ENCODE peak calls at places on chromosomes 3 and 15, in six cellular contexts. P is heart left ventricle, L is H54, B is NB4, K is right lobe of liver, I is sigmoid colon. D is an unnamed sample.

GRCh38 chr15:49247556-49248102 is 77.6 kb downstream of the GALK2 start:
- DNase-seq in P (no peak), L (no peak), B (no peak), K (no peak), I (no peak), D (no peak)

GRCh38 chr3:142270407-142270806 is 45.0 kb upstream of the GK5 start:
- DNase-seq in P (no peak), L (no peak), B (peak), K (no peak), I (no peak), D (peak)

GRCh38 chr3:44323341-44323955 is 15.1 kb upstream of the TCAIM start:
- DNase-seq in P (peak), L (no peak), B (peak), K (peak), I (peak), D (peak)

GRCh38 chr3:126782554-126782953 is 78.5 kb downstream of the CHCHD6 start:
- DNase-seq in P (no peak), L (peak), B (no peak), K (no peak), I (no peak), D (no peak)

GRCh38 chr3:52847241-52847640 is 12.4 kb upstream of the MUSTN1 start:
- DNase-seq in P (no peak), L (no peak), B (no peak), K (peak), I (no peak), D (no peak)

GRCh38 chr3:115595611-115596010 is 27.7 kb upstream of the GAP43 start:
- DNase-seq in P (no peak), L (no peak), B (no peak), K (no peak), I (no peak), D (no peak)

GRCh38 chr3:70805044-70805732 is 492.8 kb upstream of the MDFIC2 start:
- DNase-seq in P (no peak), L (no peak), B (no peak), K (no peak), I (no peak), D (no peak)

GRCh38 chr15:98859149-98859548 is 148.4 kb downstream of the PGPEP1L start:
- DNase-seq in P (no peak), L (no peak), B (no peak), K (no peak), I (no peak), D (no peak)

GRCh38 chr15:99980791-99981190 is 247.6 kb upstream of the LYSMD4 start:
- DNase-seq in P (no peak), L (no peak), B (no peak), K (no peak), I (no peak), D (no peak)
- TF ChIP-seq POLR2A in P (no peak), L (no peak), B (no peak), K (no peak), I (no peak), D (no peak)

DNA sequence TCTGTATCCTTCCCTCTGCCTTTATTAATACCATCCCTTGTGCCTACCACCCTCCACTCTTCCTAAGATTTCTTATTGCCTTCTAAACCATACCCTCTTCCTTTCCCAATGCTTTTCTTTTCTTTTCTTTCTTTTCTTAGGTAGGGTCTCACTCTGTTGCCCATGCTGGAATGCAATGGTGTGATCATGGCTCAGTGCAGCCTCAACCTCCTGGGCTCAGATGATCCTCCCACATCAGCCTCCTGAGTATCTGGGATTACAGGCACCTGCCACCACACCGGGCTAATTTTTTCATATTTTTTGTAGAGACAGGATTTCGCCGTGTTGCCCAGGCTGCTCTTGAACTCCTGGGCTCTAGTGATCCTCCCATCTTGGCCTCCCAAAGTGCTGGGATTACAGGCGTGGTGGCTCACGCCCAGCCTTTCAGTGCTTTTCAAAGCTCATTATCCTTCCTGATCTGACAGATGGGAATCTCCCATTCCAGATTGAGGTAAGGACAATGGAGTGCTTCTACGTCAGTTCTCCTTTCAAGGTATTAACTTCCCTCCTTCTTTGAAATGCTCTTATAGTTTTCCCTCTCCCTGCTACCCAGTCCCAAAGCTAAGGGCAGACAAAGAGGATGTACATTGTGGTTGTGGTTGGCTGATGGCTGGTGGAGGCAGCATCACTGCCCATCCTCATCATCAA is 14.6 kb downstream of the ANXA2 start:
- DNase-seq in P (no peak), L (no peak), B (no peak), K (no peak), I (no peak), D (no peak)
- TF ChIP-seq POLR2A in P (no peak), L (no peak), B (no peak), K (no peak), I (no peak), D (no peak)

GRCh38 chr3:50274371-50275104 is 4.3 kb upstream of the LSMEM2 start:
- DNase-seq in P (peak), L (peak), B (peak), K (peak), I (peak), D (peak)

GRCh38 chr3:50273689-50274065 is 4.7 kb downstream of the SEMA3B start:
- DNase-seq in P (no peak), L (no peak), B (no peak), K (no peak), I (peak), D (no peak)

GRCh38 chr3:50271314-50272072 is 2.5 kb downstream of the SEMA3B start:
- DNase-seq in P (no peak), L (no peak), B (no peak), K (no peak), I (no peak), D (no peak)

GRCh38 chr3:50270841-50271240 is 1.9 kb downstream of the SEMA3B start:
- DNase-seq in P (no peak), L (no peak), B (no peak), K (no peak), I (no peak), D (no peak)

DNA sequence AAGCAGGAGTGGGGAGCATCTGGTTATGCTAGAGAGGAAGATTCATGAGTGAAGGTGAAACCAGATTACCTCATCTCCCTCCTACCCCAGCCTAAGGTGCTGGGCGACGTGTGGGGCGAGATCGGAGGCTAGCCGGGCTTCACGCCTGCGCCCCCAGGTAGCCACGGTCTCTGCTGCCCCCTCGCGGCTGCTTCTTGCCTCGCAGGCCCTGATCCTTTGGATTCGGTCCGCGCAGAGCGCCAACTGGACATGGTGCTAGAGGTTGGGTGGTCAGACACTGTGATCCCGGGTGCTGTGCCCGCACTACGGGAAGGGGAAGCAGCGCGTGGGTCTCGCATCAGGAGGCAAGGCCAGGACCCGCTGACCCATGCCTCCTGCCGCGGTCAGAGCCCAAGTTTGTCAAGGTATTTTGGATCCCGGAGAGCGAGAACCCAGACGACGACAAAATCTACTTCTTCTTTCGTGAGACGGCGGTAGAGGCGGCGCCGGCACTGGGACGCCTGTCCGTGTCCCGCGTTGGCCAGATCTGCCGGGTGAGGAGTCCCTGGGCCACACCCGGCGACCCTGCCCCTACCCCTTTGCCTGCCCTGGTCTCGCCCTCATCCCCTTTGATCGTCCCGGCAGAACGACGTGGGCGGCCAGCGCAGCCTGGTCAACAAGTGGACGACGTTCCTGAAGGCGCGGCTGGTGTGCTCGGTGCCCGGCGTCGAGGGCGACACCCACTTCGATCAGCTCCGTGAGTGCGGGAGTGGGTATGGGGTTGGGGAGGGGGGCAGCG is 4.2 kb downstream of the SEMA3B start:
- DNase-seq in P (peak), L (peak), B (peak), K (peak), I (peak), D (peak)
- TF ChIP-seq POLR2A in P (no peak), L (no peak), B (no peak), K (no peak), I (no peak), D (no peak)

GRCh38 chr3:184135149-184135910 is at the start of gene EIF2B5:
- DNase-seq in P (peak), L (peak), B (peak), K (peak), I (peak), D (peak)

GRCh38 chr3:184134746-184135148 is 411 bp upstream of the EIF2B5 start:
- DNase-seq in P (no peak), L (no peak), B (no peak), K (no peak), I (no peak), D (no peak)

GRCh38 chr3:184135911-184136260 is 728 bp downstream of the EIF2B5 start:
- DNase-seq in P (no peak), L (no peak), B (no peak), K (no peak), I (no peak), D (peak)

GRCh38 chr3:184132947-184133346 is 2.2 kb upstream of the EIF2B5 start:
- DNase-seq in P (no peak), L (no peak), B (no peak), K (no peak), I (no peak), D (no peak)

GRCh38 chr3:184133840-184134745 is 1.1 kb upstream of the EIF2B5 start:
- DNase-seq in P (peak), L (peak), B (peak), K (peak), I (peak), D (peak)
- TF ChIP-seq POLR2A in P (peak), L (peak), B (peak), K (peak), I (no peak), D (no peak)

GRCh38 chr15:90165157-90165556 is 36.0 kb upstream of the SEMA4B start:
- DNase-seq in P (no peak), L (no peak), B (no peak), K (no peak), I (no peak), D (no peak)

GRCh38 chr15:90161946-90162345 is 39.2 kb upstream of the SEMA4B start:
- DNase-seq in P (no peak), L (no peak), B (peak), K (no peak), I (no peak), D (no peak)

GRCh38 chr15:90167121-90167520 is 34.0 kb upstream of the SEMA4B start:
- DNase-seq in P (no peak), L (no peak), B (no peak), K (no peak), I (no peak), D (no peak)

GRCh38 chr15:90162956-90163355 is 38.2 kb upstream of the SEMA4B start:
- DNase-seq in P (no peak), L (no peak), B (no peak), K (no peak), I (no peak), D (no peak)

DNA sequence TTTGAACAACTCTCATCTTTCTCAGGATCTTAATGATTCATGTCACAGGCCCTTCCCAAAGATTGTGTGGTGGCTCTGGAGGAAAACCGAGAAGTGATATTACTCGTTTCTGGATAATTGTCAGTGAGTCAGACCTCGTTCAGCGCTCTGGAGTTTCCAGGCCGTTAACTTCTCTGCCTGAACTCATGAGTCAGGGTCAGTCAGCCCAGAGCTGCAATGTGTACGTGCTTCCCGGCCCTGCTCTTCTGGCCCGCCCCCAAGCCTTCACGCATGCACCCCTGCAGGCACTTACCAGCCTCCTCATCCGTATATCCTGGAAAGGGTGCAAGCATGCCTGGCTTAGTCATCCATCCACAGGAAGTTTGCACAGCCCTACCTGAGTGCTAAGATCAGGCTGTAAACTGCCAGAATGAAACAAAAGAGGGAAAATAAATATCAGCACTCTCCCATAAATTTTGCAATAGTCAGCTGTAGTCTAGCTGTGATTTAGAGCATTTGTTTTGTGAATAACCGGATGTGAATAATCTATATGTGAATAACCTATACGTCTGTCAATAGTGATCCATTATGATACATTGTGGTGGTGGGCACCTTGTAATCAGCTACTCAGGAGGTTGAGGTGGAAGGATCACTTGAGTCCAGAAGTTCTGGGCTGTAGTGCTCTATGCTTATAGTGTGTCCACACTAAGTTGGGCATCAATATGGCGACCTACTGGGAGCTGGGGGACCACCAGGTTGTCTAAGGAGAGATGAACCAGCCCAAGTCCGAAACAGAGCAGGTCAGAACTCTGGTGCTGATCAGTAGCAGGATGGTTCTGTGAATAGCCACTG is 35.3 kb upstream of the SEMA4B start:
- DNase-seq in P (no peak), L (peak), B (peak), K (peak), I (peak), D (peak)
- TF ChIP-seq POLR2A in P (no peak), L (no peak), B (no peak), K (peak), I (no peak), D (no peak)

DNA sequence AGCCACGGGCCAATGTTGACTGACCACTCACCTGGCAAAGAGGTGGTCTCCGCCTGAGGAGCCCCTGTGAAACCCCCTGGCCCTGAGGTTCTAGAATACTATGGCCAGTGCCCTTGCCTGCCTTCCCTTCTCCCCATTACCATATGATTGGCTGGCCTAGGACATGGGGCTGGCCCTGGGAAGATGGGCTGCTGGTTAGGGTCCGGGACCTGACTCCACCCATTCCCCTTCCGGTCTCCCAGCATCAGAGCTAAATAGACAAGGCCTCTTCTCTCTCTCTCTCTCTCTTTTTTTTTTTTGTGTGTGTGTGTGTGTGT is 3.8 kb downstream of the CSK start:
- DNase-seq in P (no peak), L (no peak), B (no peak), K (no peak), I (peak), D (no peak)
- TF ChIP-seq POLR2A in P (no peak), L (no peak), B (no peak), K (no peak), I (no peak), D (no peak)

DNA sequence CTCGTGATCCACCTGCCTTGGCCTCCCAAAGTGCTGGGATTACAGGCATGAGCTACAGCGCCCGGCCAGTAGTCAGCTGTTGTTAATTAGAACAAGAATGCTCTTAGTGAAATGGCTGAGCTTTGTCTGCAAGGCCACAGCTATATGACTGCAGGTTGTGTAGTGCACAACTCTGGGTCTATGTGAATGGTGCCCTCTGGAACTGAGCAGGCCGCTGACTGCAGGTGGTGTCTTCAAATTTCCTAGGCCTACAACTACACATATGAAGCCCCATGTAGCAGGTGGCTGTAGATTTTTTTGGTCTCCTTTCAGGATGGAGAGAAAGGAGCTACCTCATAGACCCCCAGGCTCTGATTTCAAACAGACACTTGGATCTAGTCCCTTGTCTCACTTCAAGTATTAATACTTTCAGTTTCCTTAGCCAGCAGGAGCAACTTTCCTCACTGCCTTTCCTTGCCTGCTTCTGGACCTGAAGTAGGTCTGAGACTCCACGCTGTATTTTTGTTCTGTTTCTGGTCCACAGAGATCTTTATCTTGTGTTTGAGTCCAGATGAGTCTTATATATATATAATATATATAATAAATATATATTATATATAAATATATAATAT is 86.9 kb downstream of the C3orf80 start:
- DNase-seq in P (no peak), L (no peak), B (peak), K (no peak), I (no peak), D (no peak)
- TF ChIP-seq POLR2A in P (no peak), L (no peak), B (no peak), K (no peak), I (no peak), D (no peak)

GRCh38 chr15:44718927-44719292 is 7.6 kb downstream of the B2M start:
- DNase-seq in P (no peak), L (no peak), B (no peak), K (no peak), I (no peak), D (no peak)

GRCh38 chr15:44722011-44722410 is 10.7 kb downstream of the B2M start:
- DNase-seq in P (no peak), L (no peak), B (no peak), K (no peak), I (no peak), D (no peak)

GRCh38 chr15:44718180-44718926 is 7.0 kb downstream of the B2M start:
- DNase-seq in P (no peak), L (no peak), B (no peak), K (no peak), I (no peak), D (no peak)

GRCh38 chr15:44719293-44719999 is 8.1 kb downstream of the B2M start:
- DNase-seq in P (no peak), L (no peak), B (peak), K (no peak), I (no peak), D (no peak)

GRCh38 chr15:44720460-44721185 is 9.3 kb downstream of the B2M start:
- DNase-seq in P (no peak), L (no peak), B (no peak), K (no peak), I (no peak), D (no peak)
- TF ChIP-seq POLR2A in P (no peak), L (no peak), B (no peak), K (no peak), I (no peak), D (no peak)

DNA sequence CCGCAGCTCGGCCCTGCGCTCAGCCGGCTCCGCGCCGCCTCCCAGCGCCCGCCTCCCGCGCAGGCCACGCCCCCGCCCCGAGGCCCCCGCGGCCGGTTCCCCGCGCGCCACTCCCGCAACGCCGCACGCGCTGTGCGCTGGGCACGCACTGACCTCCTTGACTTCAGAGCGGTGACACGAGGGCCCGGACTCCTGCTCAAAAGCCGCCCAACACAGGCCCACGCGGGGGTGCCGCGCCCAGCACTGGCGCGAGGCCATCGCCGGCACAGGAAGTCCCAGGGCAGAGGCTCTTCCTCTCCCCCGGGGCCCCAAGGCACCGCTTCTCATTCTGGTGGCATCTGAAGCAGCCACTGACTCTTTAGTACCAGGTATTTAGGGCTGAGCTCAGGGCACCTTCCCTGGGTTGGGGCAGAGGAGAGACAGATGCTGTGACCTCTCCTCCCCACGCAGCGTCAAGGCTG is 12.4 kb downstream of the TNK2 start:
- DNase-seq in P (peak), L (peak), B (peak), K (peak), I (peak), D (peak)
- TF ChIP-seq POLR2A in P (no peak), L (peak), B (peak), K (no peak), I (no peak), D (no peak)

D was measured in erythroblast.